ENCODE peak calls at places on chromosomes 7 and 10, in five cellular contexts. Z is upper lobe of left lung, O is HCT116, N is HepG2, L is spleen. H is an unnamed sample.

GRCh38 chr10:77283326-77283725 is 354.3 kb downstream of the KCNMA1 start:
- DNase-seq in Z (no peak), L (no peak), O (no peak), N (no peak), H (no peak)

GRCh38 chr10:130809181-130809580 is 502.3 kb downstream of the TCERG1L start:
- DNase-seq in Z (no peak), N (no peak), O (no peak), L (no peak), H (no peak)

GRCh38 chr10:49106451-49106850 is 8.9 kb downstream of the VSTM4 start:
- DNase-seq in N (no peak), L (no peak), Z (no peak), O (no peak), H (peak)

GRCh38 chr10:70494966-70495365 is 16.4 kb downstream of the PALD1 start:
- DNase-seq in O (no peak), N (no peak), L (peak), Z (peak), H (no peak)

GRCh38 chr7:42960762-42961161 is 28.6 kb downstream of the MRPL32 start:
- DNase-seq in L (no peak), Z (no peak), O (no peak), N (no peak), H (no peak)

GRCh38 chr10:123057968-123058367 is 49.2 kb downstream of the ACADSB start:
- DNase-seq in O (no peak), Z (no peak), N (no peak), L (no peak), H (no peak)

GRCh38 chr10:88707429-88708110 is 1.5 kb downstream of the LIPK start:
- DNase-seq in O (peak), L (no peak), Z (no peak), N (no peak), H (no peak)

GRCh38 chr7:126727930-126728331 is 524.8 kb downstream of the GRM8 start:
- DNase-seq in L (no peak), N (no peak), Z (no peak), O (no peak), H (no peak)

GRCh38 chr10:79038841-79039201 is 29.9 kb upstream of the ZMIZ1 start:
- DNase-seq in N (no peak), Z (peak), L (peak), O (no peak), H (peak)

GRCh38 chr7:44148961-44149550 is 7.9 kb upstream of the MYL7 start:
- DNase-seq in N (no peak), L (peak), O (no peak), Z (no peak), H (peak)

GRCh38 chr10:7551891-7552731 is 114.7 kb downstream of the ITIH5 start:
- DNase-seq in O (no peak), N (no peak), L (no peak), Z (no peak), H (no peak)

GRCh38 chr7:127949670-127950069 is 81.6 kb downstream of the LRRC4 start:
- DNase-seq in O (no peak), Z (no peak), L (no peak), N (no peak), H (no peak)

GRCh38 chr7:92758796-92759431 is 77.5 kb downstream of the CDK6 start:
- DNase-seq in N (no peak), O (no peak), Z (no peak), L (no peak), H (no peak)

GRCh38 chr7:132240262-132240661 is 336.0 kb downstream of the PLXNA4 start:
- DNase-seq in Z (no peak), L (no peak), N (no peak), O (no peak), H (no peak)

GRCh38 chr7:118052330-118052729 is 131.6 kb upstream of the LSM8 start:
- DNase-seq in Z (no peak), L (no peak), N (no peak), O (no peak), H (no peak)

GRCh38 chr7:5646846-5647245 is 134.6 kb downstream of the RNF216 start:
- DNase-seq in O (no peak), Z (no peak), N (no peak), L (no peak), H (no peak)

GRCh38 chr7:157738064-157738460 is 401.3 kb downstream of the DNAJB6 start:
- DNase-seq in N (no peak), O (no peak), Z (no peak), L (no peak), H (no peak)

GRCh38 chr7:116194115-116194514 is 16.2 kb upstream of the TES start:
- DNase-seq in O (no peak), N (no peak), L (no peak), Z (no peak), H (no peak)

GRCh38 chr10:43114743-43115611 is 23.3 kb upstream of the CSGALNACT2 start:
- DNase-seq in N (no peak), L (peak), Z (no peak), O (no peak), H (no peak)

GRCh38 chr7:44195901-44196300 is 4.9 kb upstream of the YKT6 start:
- DNase-seq in Z (no peak), O (no peak), L (no peak), N (no peak), H (peak)

GRCh38 chr7:353746-354325 is 63.9 kb downstream of the FOXL3 start:
- DNase-seq in Z (no peak), O (no peak), L (peak), N (no peak), H (no peak)

GRCh38 chr10:24894309-24894708 is 58.1 kb downstream of the PRTFDC1 start:
- DNase-seq in N (no peak), L (no peak), Z (no peak), O (no peak), H (no peak)

GRCh38 chr7:68730871-68731403 is 867.3 kb upstream of the AUTS2 start:
- DNase-seq in O (no peak), L (no peak), Z (peak), N (peak), H (no peak)

GRCh38 chr10:98433881-98434732 is 12.6 kb downstream of the HPS1 start:
- DNase-seq in O (no peak), N (no peak), L (no peak), Z (no peak), H (peak)

GRCh38 chr10:98667081-98667480 is 220.3 kb upstream of the HPS1 start:
- DNase-seq in L (no peak), O (no peak), N (no peak), Z (no peak), H (no peak)

GRCh38 chr7:79180533-79180932 is 272.9 kb downstream of the MAGI2 start:
- DNase-seq in O (no peak), N (no peak), L (no peak), Z (no peak), H (no peak)

GRCh38 chr7:50552921-50553320 is 12.3 kb downstream of the DDC start:
- DNase-seq in Z (no peak), O (no peak), N (peak), L (no peak), H (peak)

GRCh38 chr7:136523581-136523980 is 344.9 kb upstream of the CHRM2 start:
- DNase-seq in O (no peak), N (no peak), L (no peak), Z (no peak), H (no peak)

GRCh38 chr7:152600266-152600665 is 75.7 kb downstream of the XRCC2 start:
- DNase-seq in O (no peak), N (no peak), Z (no peak), L (peak), H (no peak)

GRCh38 chr10:68550747-68551411 is 9.3 kb upstream of the TET1 start:
- DNase-seq in N (peak), L (no peak), Z (peak), O (peak), H (no peak)

GRCh38 chr7:135704074-135704473 is 23.9 kb downstream of the SLC13A4 start:
- DNase-seq in O (no peak), L (no peak), N (no peak), Z (no peak), H (no peak)

GRCh38 chr7:1385809-1386622 is 73.3 kb downstream of the MICALL2 start:
- DNase-seq in Z (no peak), L (no peak), O (no peak), N (no peak), H (no peak)

GRCh38 chr10:100998183-100998990 is 1.2 kb upstream of the LZTS2 start:
- DNase-seq in N (peak), O (no peak), L (peak), Z (peak), H (peak)

GRCh38 chr10:131002031-131002861 is 309.3 kb downstream of the TCERG1L start:
- DNase-seq in L (peak), O (no peak), N (no peak), Z (no peak), H (no peak)

GRCh38 chr7:36283171-36283570 is 106.5 kb upstream of the ANLN start:
- DNase-seq in N (no peak), L (peak), O (no peak), Z (no peak), H (peak)

GRCh38 chr10:129562487-129562886 is 95.4 kb downstream of the MGMT start:
- DNase-seq in L (no peak), Z (no peak), N (no peak), O (no peak), H (no peak)

GRCh38 chr10:2680802-2681201 is 386.5 kb upstream of the PFKP start:
- DNase-seq in N (no peak), L (no peak), O (no peak), Z (no peak), H (no peak)

GRCh38 chr7:122758501-122758900 is 55.8 kb upstream of the RNF148 start:
- DNase-seq in O (no peak), Z (no peak), L (no peak), N (no peak), H (no peak)

GRCh38 chr7:139424004-139424403 is 59.5 kb downstream of the KLRG2 start:
- DNase-seq in L (no peak), O (no peak), Z (no peak), N (no peak), H (no peak)
- TF ChIP-seq POLR2AphosphoS5 in L (no peak), O (no peak), Z (no peak), N (no peak), H (no peak)

DNA sequence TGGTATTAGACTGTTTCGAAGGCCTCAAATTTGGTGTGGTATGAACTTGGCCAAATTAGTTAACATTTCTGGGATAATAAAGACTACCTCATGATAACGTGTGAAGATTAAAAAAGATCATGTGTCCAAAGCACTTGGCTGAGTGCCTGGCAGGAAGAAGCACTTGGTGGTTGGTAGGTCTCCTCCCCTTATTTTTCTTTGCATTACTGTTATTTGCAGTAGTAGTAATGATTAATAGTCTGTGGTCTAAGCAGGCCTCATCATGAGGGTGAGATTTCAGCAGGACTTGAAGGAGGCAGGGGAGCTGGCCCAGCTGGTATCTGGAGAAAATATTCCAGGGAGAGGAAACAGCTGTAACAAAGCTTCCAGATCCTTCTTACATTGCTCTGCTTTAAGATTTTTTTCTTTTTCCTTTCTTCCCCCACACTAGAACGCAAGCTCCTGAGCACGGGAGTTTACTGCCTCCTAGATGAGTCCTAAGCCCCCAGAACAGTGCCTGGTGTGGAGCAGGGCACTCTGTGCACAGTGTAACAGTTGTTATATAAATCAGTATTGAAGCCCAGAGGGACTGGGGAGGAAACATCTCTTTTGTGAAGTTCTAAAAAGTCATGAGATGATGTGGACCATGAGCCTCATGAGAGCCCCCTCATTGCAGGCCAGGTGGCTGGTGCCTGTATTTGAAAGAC is 31.0 kb upstream of the RHEB start:
- DNase-seq in O (no peak), N (peak), Z (peak), L (no peak), H (no peak)
- TF ChIP-seq CTCF in O (no peak), N (no peak), Z (no peak), L (no peak), H (no peak)

GRCh38 chr10:118308664-118309063 is 33.5 kb downstream of the FAM204A start:
- DNase-seq in Z (no peak), N (no peak), L (no peak), O (no peak), H (no peak)
- TF ChIP-seq POLR2AphosphoS5 in Z (no peak), N (no peak), L (no peak), O (no peak), H (no peak)

GRCh38 chr7:120733143-120733542 is 124.8 kb downstream of the TSPAN12 start:
- DNase-seq in L (no peak), N (no peak), Z (no peak), O (peak), H (no peak)
- TF ChIP-seq CTCF in L (no peak), N (no peak), Z (no peak), O (no peak), H (no peak)